ENCODE peak calls at places on chromosomes 11 and 22, in seven cellular contexts. F is effector memory CD4-positive, alpha-beta T cell; V is mucosa of descending colon; C is GM06990; L is heart right ventricle; Q is uterus; J is H7. R is an unnamed sample.

GRCh38 chr11:108635106-108635505 is 29.8 kb upstream of the DDX10 start:
- DNase-seq in F (no peak), J (no peak), L (no peak), V (no peak), C (no peak), Q (no peak), R (no peak)

GRCh38 chr11:67600324-67601029 is 6.3 kb upstream of the NDUFV1 start:
- DNase-seq in F (no peak), C (no peak), V (peak; percentile 29), Q (no peak), J (no peak), L (no peak), R (peak; percentile 77)

GRCh38 chr11:123308077-123308476 is 113.0 kb upstream of the CLMP start:
- DNase-seq in Q (no peak), C (no peak), F (no peak), V (no peak), L (no peak), J (no peak), R (no peak)

GRCh38 chr11:18091731-18092130 is 14.2 kb downstream of the SAAL1 start:
- DNase-seq in C (no peak), Q (no peak), V (no peak), F (no peak), L (no peak), J (no peak), R (no peak)

GRCh38 chr11:94120946-94121345 is 7.7 kb upstream of the PANX1 start:
- DNase-seq in J (no peak), L (no peak), F (no peak), Q (no peak), C (no peak), V (no peak), R (no peak)

GRCh38 chr11:110075087-110075821 is 17.9 kb upstream of the ZC3H12C start:
- DNase-seq in J (no peak), V (no peak), C (no peak), L (no peak), Q (no peak), F (no peak), R (no peak)

GRCh38 chr11:12798609-12799011 is 124.4 kb downstream of the TEAD1 start:
- DNase-seq in Q (no peak), J (no peak), C (no peak), F (no peak), V (no peak), L (no peak), R (no peak)

GRCh38 chr22:21923163-21923561 is 29.5 kb downstream of the PPM1F start:
- DNase-seq in L (no peak), J (no peak), F (no peak), V (no peak), Q (no peak), C (no peak), R (no peak)

GRCh38 chr22:27848005-27848404 is 46.4 kb upstream of the MN1 start:
- DNase-seq in J (no peak), Q (no peak), V (no peak), F (no peak), C (no peak), L (no peak), R (no peak)

GRCh38 chr11:36508743-36509142 is 1.3 kb downstream of the TRAF6 start:
- DNase-seq in V (no peak), C (no peak), J (no peak), Q (no peak), L (no peak), F (no peak), R (no peak)

GRCh38 chr11:2758751-2759150 is 59.0 kb upstream of the KCNQ1OT1 start:
- DNase-seq in C (no peak), Q (no peak), F (no peak), L (no peak), J (peak; percentile 32), V (no peak), R (peak; percentile 34)

GRCh38 chr22:46338636-46339035 is 3.1 kb downstream of the TRMU start:
- DNase-seq in F (no peak), V (no peak), L (no peak), C (no peak), Q (no peak), J (no peak), R (peak; percentile 25)

GRCh38 chr22:46336119-46337078 is 885 bp downstream of the TRMU start:
- DNase-seq in L (peak; percentile 44), Q (no peak), J (peak; percentile 74), F (no peak), V (peak; percentile 62), C (no peak), R (peak; percentile 83)

GRCh38 chr22:46340676-46341075 is 5.2 kb downstream of the TRMU start:
- DNase-seq in C (no peak), Q (no peak), V (no peak), J (no peak), F (no peak), L (no peak), R (peak; percentile 50)

GRCh38 chr22:46337870-46338269 is 2.4 kb downstream of the TRMU start:
- DNase-seq in F (no peak), J (no peak), L (no peak), V (no peak), C (no peak), Q (no peak), R (peak; percentile 42)

GRCh38 chr22:46339956-46340355 is 4.4 kb downstream of the TRMU start:
- DNase-seq in Q (no peak), V (no peak), C (no peak), F (no peak), J (no peak), L (no peak), R (peak; percentile 37)
- H3K36me3 ChIP-seq in Q (no peaks in the 10 kb centered on the region), V (peaks cover 11% of the 10 kb centered on the region), C (peaks cover 24% of the 10 kb centered on the region), F (peaks cover 59% of the 10 kb centered on the region), J (peaks cover 23% of the 10 kb centered on the region), L (peaks cover 4% of the 10 kb centered on the region), R (peaks cover 56% of the 10 kb centered on the region)

GRCh38 chr11:46894961-46895360 is 23.4 kb downstream of the LRP4 start:
- DNase-seq in Q (no peak), F (no peak), L (no peak), C (no peak), V (no peak), J (no peak), R (peak; percentile 61)

GRCh38 chr11:46898396-46899095 is 19.8 kb downstream of the LRP4 start:
- DNase-seq in F (no peak), L (no peak), C (no peak), J (no peak), Q (no peak), V (no peak), R (no peak)

GRCh38 chr11:46894506-46894905 is 23.8 kb downstream of the LRP4 start:
- DNase-seq in Q (no peak), C (no peak), L (no peak), J (no peak), F (no peak), V (no peak), R (no peak)

GRCh38 chr11:46896719-46897406 is 21.5 kb downstream of the LRP4 start:
- DNase-seq in L (no peak), Q (no peak), J (peak; percentile 67), C (no peak), V (no peak), F (no peak), R (no peak)

GRCh38 chr11:46895821-46896220 is 22.5 kb downstream of the LRP4 start:
- DNase-seq in C (no peak), J (no peak), F (no peak), Q (no peak), L (peak; percentile 75), V (no peak), R (peak; percentile 61)
- H3K36me3 ChIP-seq in C (no peaks in the 10 kb centered on the region), J (peaks cover 24% of the 10 kb centered on the region), F (no peaks in the 10 kb centered on the region), Q (no peaks in the 10 kb centered on the region), L (no peaks in the 10 kb centered on the region), V (no peaks in the 10 kb centered on the region), R (no peaks in the 10 kb centered on the region)

DNA sequence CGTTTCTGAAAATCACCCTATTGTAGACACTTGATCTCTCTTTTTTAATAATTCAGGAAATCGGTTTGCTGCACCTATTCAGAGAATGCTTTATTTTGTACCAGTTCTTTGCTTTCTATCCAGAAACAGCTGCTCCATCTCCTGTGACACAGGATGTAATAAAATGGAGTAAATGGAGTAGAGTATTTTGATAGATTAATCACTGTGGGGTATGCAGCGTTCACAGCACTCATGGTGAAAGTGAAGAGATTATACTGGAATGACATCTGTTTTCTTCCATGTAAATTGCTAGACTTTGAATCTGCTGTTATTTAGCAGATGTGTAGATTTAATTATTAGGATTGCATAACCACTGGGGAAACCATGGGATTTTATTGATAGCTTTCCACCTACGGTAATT is 227.3 kb upstream of the ARHGAP42 start:
- DNase-seq in V (no peak), J (no peak), C (no peak), F (no peak), Q (no peak), L (no peak), R (no peak)
- H3K36me3 ChIP-seq in V (no peaks in the 10 kb centered on the region), J (no peaks in the 10 kb centered on the region), C (no peaks in the 10 kb centered on the region), F (no peaks in the 10 kb centered on the region), Q (no peaks in the 10 kb centered on the region), L (no peaks in the 10 kb centered on the region), R (no peaks in the 10 kb centered on the region)

GRCh38 chr11:129880311-129880710 is 15.1 kb downstream of the NFRKB start:
- DNase-seq in V (no peak), J (no peak), L (no peak), F (no peak), Q (no peak), C (no peak), R (no peak)

GRCh38 chr11:129884581-129884980 is 10.8 kb downstream of the NFRKB start:
- DNase-seq in F (no peak), L (no peak), C (no peak), Q (no peak), J (no peak), V (no peak), R (no peak)

GRCh38 chr11:129885381-129885780 is 10.0 kb downstream of the NFRKB start:
- DNase-seq in V (no peak), J (no peak), Q (no peak), F (no peak), L (no peak), C (no peak), R (no peak)

GRCh38 chr11:129881570-129882170 is 13.7 kb downstream of the NFRKB start:
- DNase-seq in L (no peak), F (no peak), J (peak; percentile 82), C (no peak), V (peak; percentile 55), Q (no peak), R (no peak)
- H3K36me3 ChIP-seq in L (peaks cover 7% of the 10 kb centered on the region), F (peaks cover 95% of the 10 kb centered on the region), J (peaks cover 48% of the 10 kb centered on the region), C (peaks cover 24% of the 10 kb centered on the region), V (peaks cover 6% of the 10 kb centered on the region), Q (no peaks in the 10 kb centered on the region), R (peaks cover 99% of the 10 kb centered on the region)

GRCh38 chr11:57680552-57680874 is 12.6 kb downstream of the ZDHHC5 start:
- DNase-seq in Q (no peak), J (no peak), F (no peak), L (no peak), C (no peak), V (no peak), R (no peak)
- H3K36me3 ChIP-seq in Q (no peaks in the 10 kb centered on the region), J (peaks cover 6% of the 10 kb centered on the region), F (peaks cover 42% of the 10 kb centered on the region), L (no peaks in the 10 kb centered on the region), C (peaks cover 17% of the 10 kb centered on the region), V (peaks cover 14% of the 10 kb centered on the region), R (peaks cover 32% of the 10 kb centered on the region)

R was measured in spleen.